ENCODE peak calls at places on chromosomes 5 and 9, in six cellular contexts. Y is endothelial cell, D is globus pallidus, I is AG09309, O is AG08396, N is T-cell. U is an unnamed sample.

GRCh38 chr5:45532826-45533624 is 163.2 kb downstream of the HCN1 start:
- DNase-seq in Y (no peak), O (no peak), N (no peak), I (no peak), D (no peak), U (no peak)

GRCh38 chr5:147613359-147613758 is 103.5 kb upstream of the DPYSL3 start:
- DNase-seq in N (no peak), D (no peak), I (peak), Y (no peak), O (peak), U (no peak)

GRCh38 chr9:37034320-37034937 is 361 bp upstream of the PAX5 start:
- DNase-seq in I (no peak), Y (peak), D (no peak), N (no peak), O (peak), U (peak)

GRCh38 chr9:99162759-99163364 is 57.9 kb downstream of the TGFBR1 start:
- DNase-seq in Y (no peak), D (peak), I (no peak), N (no peak), O (peak), U (peak)

GRCh38 chr5:97425511-97425910 is 242.5 kb upstream of the RIOK2 start:
- DNase-seq in O (no peak), Y (peak), I (no peak), D (peak), N (no peak), U (no peak)

GRCh38 chr9:83940590-83941303 is 19.5 kb upstream of the KIF27 start:
- DNase-seq in Y (no peak), I (no peak), D (no peak), N (no peak), O (no peak), U (no peak)

GRCh38 chr5:154095819-154096380 is 57.1 kb downstream of the MFAP3 start:
- DNase-seq in N (no peak), D (no peak), I (no peak), Y (no peak), O (no peak), U (no peak)

GRCh38 chr5:113505181-113505580 is 8.3 kb upstream of the YTHDC2 start:
- DNase-seq in N (no peak), D (no peak), Y (no peak), I (no peak), O (no peak), U (no peak)

GRCh38 chr5:71892641-71893340 is 173.7 kb downstream of the CARTPT start:
- DNase-seq in D (no peak), I (no peak), O (no peak), Y (no peak), N (no peak), U (no peak)

U was measured in SK-N-SH.